ENCODE peak calls at places on chromosome 22, in eight cellular contexts. W is GM23338, S is A549, V is hippocampal formation, G is endodermal cell, I is Calu3, R is AG08396, T is NCI-H774. B is an unnamed sample.

GRCh38 chr22:21009638-21010425 is 5.1 kb upstream of the P2RX6 start:
- DNase-seq in T (no peak), W (peak), I (peak), S (no peak), G (peak), R (peak), V (no peak), B (peak)

GRCh38 chr22:39556970-39557811 is 13.4 kb upstream of the CACNA1I start:
- DNase-seq in V (peak), T (no peak), G (peak), S (peak), W (peak), I (peak), R (peak), B (peak)

GRCh38 chr22:46153930-46154329 is 3.6 kb downstream of the PPARA start:
- DNase-seq in R (no peak), V (no peak), S (no peak), W (no peak), T (no peak), G (no peak), I (no peak), B (no peak)

GRCh38 chr22:44571566-44572413 is 73.8 kb upstream of the RTL6 start:
- DNase-seq in R (no peak), S (no peak), T (no peak), V (no peak), G (no peak), W (no peak), I (no peak), B (no peak)

GRCh38 chr22:23080542-23081290 is 10.4 kb downstream of the GNAZ start:
- DNase-seq in G (no peak), R (no peak), V (no peak), T (no peak), W (no peak), I (no peak), S (no peak), B (no peak)

GRCh38 chr22:23743303-23743705 is 7.6 kb downstream of the ZNF70 start:
- DNase-seq in V (peak), S (no peak), I (no peak), R (no peak), W (no peak), T (no peak), G (no peak), B (no peak)

GRCh38 chr22:31218565-31219262 is 6.6 kb downstream of the LIMK2 start:
- DNase-seq in I (no peak), V (no peak), W (no peak), G (no peak), R (no peak), T (no peak), S (no peak), B (no peak)

GRCh38 chr22:47055461-47055860 is 293.0 kb downstream of the TBC1D22A start:
- DNase-seq in T (no peak), I (no peak), S (no peak), V (no peak), R (no peak), W (no peak), G (no peak), B (no peak)